ENCODE peak calls at places on chromosomes 11 and 22, in four cellular contexts. K, N, Z and C are unnamed samples.

GRCh38 chr11:62370743-62371440 is 33.6 kb downstream of the ASRGL1 start:
- DNase-seq in K (peak; percentile 40), N (no peak), Z (no peak), C (no peak)

GRCh38 chr11:9004310-9004945 is 627 bp upstream of the NRIP3 start:
- DNase-seq in K (peak; percentile 68), N (no peak), Z (no peak), C (no peak)

GRCh38 chr11:70519117-70519516 is 120.8 kb downstream of the CTTN start:
- DNase-seq in K (no peak), N (no peak), Z (no peak), C (no peak)

GRCh38 chr22:40533712-40534378 is 102.7 kb downstream of the MRTFA start:
- DNase-seq in K (no peak), N (no peak), Z (peak; percentile 62), C (peak; percentile 45)

GRCh38 chr11:39412117-39412516 is 2047.3 kb downstream of the LRRC4C start:
- DNase-seq in K (no peak), N (no peak), Z (no peak), C (no peak)

GRCh38 chr11:85133636-85134035 is 493.5 kb downstream of the DLG2 start:
- DNase-seq in K (no peak), N (no peak), Z (no peak), C (no peak)

GRCh38 chr11:108906826-108907225 is 242.0 kb downstream of the DDX10 start:
- DNase-seq in K (no peak), N (no peak), Z (no peak), C (no peak)

GRCh38 chr11:59965424-59965823 is 1.6 kb downstream of the OOSP4A start:
- DNase-seq in K (no peak), N (no peak), Z (no peak), C (no peak)

GRCh38 chr11:100825610-100826009 is 138.5 kb downstream of the ARHGAP42 start:
- DNase-seq in K (no peak), N (no peak), Z (no peak), C (no peak)

GRCh38 chr11:84549221-84549620 is 1077.9 kb downstream of the DLG2 start:
- DNase-seq in K (no peak), N (no peak), Z (no peak), C (no peak)

DNA sequence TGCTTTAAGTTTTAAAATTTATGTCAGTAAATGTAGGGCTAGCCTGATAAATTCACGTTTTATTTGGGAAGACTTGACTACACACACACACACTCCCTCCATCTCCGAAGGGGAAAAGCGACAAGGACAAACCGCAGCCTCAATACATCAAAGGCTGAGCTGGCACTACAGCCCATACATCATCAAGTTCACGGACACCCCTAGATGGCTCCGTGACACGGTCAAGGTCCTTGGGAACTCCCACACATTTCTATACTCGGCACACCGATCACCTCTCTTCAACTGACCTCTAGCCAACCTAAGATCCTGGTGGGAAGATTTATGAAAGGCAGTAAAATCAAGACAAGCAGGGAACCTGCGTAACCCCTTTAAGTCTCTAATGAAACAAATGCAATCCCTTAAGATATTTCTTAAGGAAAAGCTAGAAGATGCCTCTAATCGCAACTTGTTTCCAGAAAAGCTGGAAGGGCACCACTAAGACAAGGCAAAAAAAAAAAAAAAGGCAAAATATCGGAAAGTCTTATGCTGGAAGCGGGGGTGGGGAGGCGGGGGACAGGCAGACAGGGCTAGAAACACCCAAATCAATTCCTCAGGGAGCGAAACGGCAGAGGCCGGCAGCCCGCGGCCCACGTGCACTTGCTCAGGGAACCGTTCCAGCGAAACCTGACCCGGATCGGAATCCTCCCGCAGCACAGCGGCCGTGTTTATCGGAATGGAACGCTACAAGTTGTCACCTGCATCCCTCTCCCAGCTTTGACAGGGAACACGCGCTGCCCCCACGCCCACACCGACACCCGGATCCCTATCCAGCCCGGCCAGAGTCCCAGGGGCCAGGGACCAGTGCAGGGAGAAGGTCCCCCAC is 1.5 kb downstream of the ARHGAP20 start:
- DNase-seq in K (peak; percentile 50), N (peak; percentile 9), Z (no peak), C (peak; percentile 59)
- TF ChIP-seq ELF4 in K (no peak), N (no peak), Z (no peak), C (no peak)

GRCh38 chr11:16741473-16741872 is 3.0 kb downstream of the C11orf58 start:
- DNase-seq in K (no peak), N (no peak), Z (no peak), C (no peak)
- TF ChIP-seq ELF4 in K (no peak), N (no peak), Z (no peak), C (no peak)

GRCh38 chr11:75667268-75667830 is 1.5 kb downstream of the MAP6 start:
- DNase-seq in K (peak; percentile 59), N (no peak), Z (no peak), C (peak; percentile 37)
- TF ChIP-seq ELF4 in K (no peak), N (no peak), Z (no peak), C (no peak)

GRCh38 chr11:2701230-2701629 is 1.4 kb upstream of the KCNQ1OT1 start:
- DNase-seq in K (peak; percentile 5), N (peak; percentile 43), Z (no peak), C (no peak)
- TF ChIP-seq ELF4 in K (no peak), N (no peak), Z (no peak), C (no peak)

GRCh38 chr11:45503311-45503710 is 162.1 kb downstream of the CHST1 start:
- DNase-seq in K (no peak), N (no peak), Z (no peak), C (no peak)
- TF ChIP-seq ELF4 in K (no peak), N (no peak), Z (no peak), C (no peak)

GRCh38 chr22:20578192-20578591 is 70.8 kb downstream of the MED15 start:
- DNase-seq in K (no peak), N (no peak), Z (no peak), C (no peak)
- TF ChIP-seq ELF4 in K (no peak), N (no peak), Z (no peak), C (no peak)